ENCODE peak calls at places on chromosomes 5 and 9, in four cellular contexts. C, D, J and E are unnamed samples. For H3K27me3, the result is how much of the 10 kb centered on the place peaks cover.

GRCh38 chr5:132268698-132269551 is 11.4 kb downstream of the PDLIM4 start:
- DNase-seq in C (no peak), D (peak), J (no peak), E (peak)

GRCh38 chr9:110731437-110732028 is 62.9 kb downstream of the MUSK start:
- DNase-seq in C (no peak), D (no peak), J (no peak), E (no peak)

GRCh38 chr9:25225938-25226760 is 452.1 kb downstream of the TUSC1 start:
- DNase-seq in C (no peak), D (no peak), J (no peak), E (no peak)

GRCh38 chr5:178387061-178387855 is 154.7 kb upstream of the PHYKPL start:
- DNase-seq in C (no peak), D (no peak), J (no peak), E (peak)

GRCh38 chr5:128287740-128288139 is 204.2 kb downstream of the SLC12A2 start:
- DNase-seq in C (no peak), D (no peak), J (no peak), E (no peak)

GRCh38 chr5:75566710-75567309 is 44.4 kb upstream of the ANKDD1B start:
- DNase-seq in C (no peak), D (no peak), J (no peak), E (peak)

GRCh38 chr9:36597412-36598178 is 24.9 kb downstream of the MELK start:
- DNase-seq in C (no peak), D (no peak), J (no peak), E (peak)

GRCh38 chr9:119801311-119801710 is 432.1 kb upstream of the BRINP1 start:
- DNase-seq in C (no peak), D (no peak), J (no peak), E (no peak)

GRCh38 chr5:78829811-78830499 is 155.2 kb downstream of the ARSB start:
- DNase-seq in C (no peak), D (peak), J (no peak), E (peak)

GRCh38 chr9:137982132-137982666 is 104.6 kb downstream of the CACNA1B start:
- DNase-seq in C (no peak), D (no peak), J (no peak), E (no peak)

GRCh38 chr9:115673599-115673998 is 480.0 kb upstream of the PAPPA start:
- DNase-seq in C (no peak), D (peak), J (no peak), E (no peak)

GRCh38 chr9:102072061-102072764 is 333.8 kb upstream of the GRIN3A start:
- DNase-seq in C (no peak), D (no peak), J (no peak), E (no peak)

GRCh38 chr5:71769265-71769664 is 50.2 kb downstream of the CARTPT start:
- DNase-seq in C (no peak), D (no peak), J (no peak), E (no peak)

GRCh38 chr5:82074968-82075367 is 103.1 kb downstream of the ATG10 start:
- DNase-seq in C (no peak), D (no peak), J (no peak), E (no peak)

GRCh38 chr5:77893225-77893860 is 117.2 kb upstream of the TBCA start:
- DNase-seq in C (no peak), D (no peak), J (no peak), E (peak)

GRCh38 chr5:42586625-42587024 is 163.4 kb downstream of the GHR start:
- DNase-seq in C (peak), D (peak), J (no peak), E (no peak)

GRCh38 chr5:151164687-151165392 is 7.3 kb upstream of the ANXA6 start:
- DNase-seq in C (peak), D (peak), J (peak), E (peak)

GRCh38 chr5:25414746-25415145 is 770.0 kb upstream of the CDH10 start:
- DNase-seq in C (no peak), D (no peak), J (no peak), E (no peak)

GRCh38 chr5:81854915-81855314 is 104.0 kb upstream of the SSBP2 start:
- DNase-seq in C (no peak), D (no peak), J (no peak), E (peak)

GRCh38 chr9:34558911-34559615 is 30.5 kb downstream of the CNTFR start:
- DNase-seq in C (no peak), D (peak), J (no peak), E (peak)

GRCh38 chr9:103816146-103816545 is 278.0 kb upstream of the SMC2 start:
- DNase-seq in C (no peak), D (no peak), J (no peak), E (no peak)

GRCh38 chr9:127035948-127036347 is 86.5 kb downstream of the ANGPTL2 start:
- DNase-seq in C (no peak), D (peak), J (no peak), E (no peak)
- H3K27me3 ChIP-seq in C (under half), D (under half), J (under half), E (under half)

DNA sequence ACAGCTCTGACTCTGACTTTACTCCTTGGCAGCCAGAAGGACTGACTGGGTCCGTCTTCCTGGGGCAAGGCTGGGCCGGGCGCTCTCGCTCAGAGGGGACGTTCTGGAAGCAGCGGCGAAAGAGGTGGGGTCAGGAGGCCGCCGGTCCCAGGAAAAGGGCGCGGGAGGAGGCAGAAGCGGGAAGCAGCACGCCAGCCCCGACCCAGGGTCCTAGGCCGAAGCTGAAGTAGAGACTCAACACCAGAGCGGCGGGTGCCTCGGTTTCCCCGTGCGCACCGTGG is 1.5 kb downstream of the SHB start:
- DNase-seq in C (peak), D (peak), J (no peak), E (peak)
- H3K27me3 ChIP-seq in C (under half), D (under half), J (under half), E (under half)

GRCh38 chr5:73151733-73152410 is 21.1 kb upstream of the TMEM174 start:
- DNase-seq in C (no peak), D (no peak), J (no peak), E (no peak)
- H3K27me3 ChIP-seq in C (under half), D (under half), J (under half), E (under half)

GRCh38 chr5:135533346-135533745 is 2.4 kb downstream of the NEUROG1 start:
- DNase-seq in C (no peak), D (no peak), J (no peak), E (peak)
- H3K27me3 ChIP-seq in C (under half), D (under half), J (half or more), E (half or more)